ENCODE peak calls at places on chromosome 14, in seven cellular contexts. V is adrenal gland, H is endodermal cell, S is SK-N-SH, A is HCT116, T is colonic mucosa, O is stomach. P is an unnamed sample.

GRCh38 chr14:89240414-89240813 is 176.6 kb downstream of the FOXN3 start:
- DNase-seq in A (no peak), O (no peak), V (no peak), T (no peak), S (no peak), H (no peak), P (no peak)

GRCh38 chr14:74637184-74637562 is 25.1 kb upstream of the LTBP2 start:
- DNase-seq in H (peak; percentile 77), T (no peak), A (no peak), V (no peak), S (no peak), O (no peak), P (no peak)

GRCh38 chr14:101199028-101199770 is 295.7 kb upstream of the RTL1 start:
- DNase-seq in O (peak; percentile 13), H (peak; percentile 15), V (no peak), T (no peak), S (peak; percentile 7), A (no peak), P (no peak)

GRCh38 chr14:30751646-30752416 is 122.5 kb upstream of the COCH start:
- DNase-seq in T (no peak), H (peak; percentile 51), O (no peak), S (peak; percentile 23), A (no peak), V (no peak), P (no peak)

GRCh38 chr14:44352212-44352611 is 154.9 kb downstream of the FSCB start:
- DNase-seq in V (no peak), S (no peak), O (no peak), A (no peak), H (no peak), T (no peak), P (no peak)

GRCh38 chr14:95125156-95125555 is 32.2 kb downstream of the DICER1 start:
- DNase-seq in A (no peak), H (no peak), V (no peak), T (no peak), S (no peak), O (no peak), P (no peak)

GRCh38 chr14:27927519-27927918 is 839.1 kb upstream of the FOXG1 start:
- DNase-seq in O (no peak), A (no peak), T (no peak), H (no peak), V (no peak), S (no peak), P (no peak)

GRCh38 chr14:56374421-56374820 is 205.2 kb upstream of the TMEM260 start:
- DNase-seq in H (no peak), A (no peak), S (no peak), T (no peak), O (no peak), V (no peak), P (no peak)

GRCh38 chr14:97116546-97116945 is 319.4 kb downstream of the VRK1 start:
- DNase-seq in T (no peak), S (no peak), V (no peak), O (no peak), A (no peak), H (no peak), P (no peak)

GRCh38 chr14:34649344-34649743 is 19.4 kb upstream of the SNX6 start:
- DNase-seq in H (no peak), A (no peak), O (no peak), V (no peak), T (no peak), S (no peak), P (no peak)

GRCh38 chr14:104820669-104821228 is 19.8 kb downstream of the ZBTB42 start:
- DNase-seq in O (peak; percentile 76), T (peak; percentile 64), H (peak; percentile 91), V (peak; percentile 69), A (no peak), S (peak; percentile 92), P (peak; percentile 36)

GRCh38 chr14:102187044-102187443 is 47.3 kb downstream of the WDR20 start:
- DNase-seq in V (peak; percentile 66), A (peak; percentile 41), S (no peak), T (no peak), O (no peak), H (no peak), P (no peak)

GRCh38 chr14:54691525-54692260 is 124.8 kb downstream of the SAMD4A start:
- DNase-seq in O (peak; percentile 79), S (peak; percentile 62), A (peak; percentile 53), H (peak; percentile 93), V (peak; percentile 92), T (peak; percentile 77), P (peak; percentile 81)
- H3K27ac ChIP-seq in O (no peak overlapping the region), S (no peak overlapping the region), A (no peak overlapping the region), H (no peak overlapping the region), V (no peak overlapping the region), T (no peak overlapping the region), P (peak overlapping the region; percentile 70)

GRCh38 chr14:83940253-83940652 is 1589.7 kb upstream of the FLRT2 start:
- DNase-seq in V (no peak), S (no peak), O (no peak), H (no peak), T (no peak), A (no peak), P (no peak)
- TF ChIP-seq CTCF in V (no peak), S (no peak), O (no peak), H (peak; percentile 52), T (no peak), A (no peak), P (no peak)

GRCh38 chr14:54673193-54674121 is 106.5 kb downstream of the SAMD4A start:
- DNase-seq in V (no peak), O (no peak), H (peak; percentile 63), S (no peak), A (no peak), T (no peak), P (no peak)
- H3K27ac ChIP-seq in V (no peak overlapping the region), O (peak overlapping the region; percentile 74), H (no peak overlapping the region), S (no peak overlapping the region), A (no peak overlapping the region), T (peak overlapping the region; percentile 21), P (peak overlapping the region; percentile 91)

GRCh38 chr14:79037593-79037992 is 867.4 kb downstream of the NRXN3 start:
- DNase-seq in A (no peak), S (no peak), T (no peak), V (peak; percentile 21), O (no peak), H (no peak), P (no peak)

GRCh38 chr14:79040742-79041249 is 870.6 kb downstream of the NRXN3 start:
- DNase-seq in V (no peak), A (no peak), T (no peak), S (no peak), H (no peak), O (no peak), P (no peak)

GRCh38 chr14:79037114-79037513 is 866.9 kb downstream of the NRXN3 start:
- DNase-seq in T (no peak), V (no peak), S (no peak), A (no peak), O (no peak), H (no peak), P (no peak)

GRCh38 chr14:79036506-79036905 is 866.3 kb downstream of the NRXN3 start:
- DNase-seq in O (no peak), A (no peak), V (no peak), S (no peak), T (no peak), H (no peak), P (no peak)
- TF ChIP-seq CTCF in O (no peak), A (no peak), V (no peak), S (no peak), T (no peak), H (no peak), P (no peak)

P was measured in uterus.